ENCODE peak calls at places on chromosomes 12 and 14, in seven cellular contexts. J, Z, C, T, S, D and H are unnamed samples. For H3K27me3, the result is how much of the 10 kb centered on the place peaks cover.

GRCh38 chr14:57326253-57326652 is 57.5 kb downstream of the AP5M1 start:
- DNase-seq in C (no peak), Z (no peak), S (no peak), T (no peak), D (no peak), J (no peak), H (no peak)

GRCh38 chr12:109386079-109386473 is 38.4 kb downstream of the MYO1H start:
- DNase-seq in J (no peak), S (no peak), Z (no peak), T (no peak), C (no peak), D (no peak), H (no peak)

GRCh38 chr12:89882757-89883156 is 174.1 kb upstream of the ATP2B1 start:
- DNase-seq in Z (no peak), C (no peak), T (no peak), J (no peak), D (no peak), S (no peak), H (no peak)

GRCh38 chr14:65095633-65096205 is 6.6 kb downstream of the MAX start:
- DNase-seq in Z (peak), T (no peak), D (no peak), C (no peak), S (peak), J (peak), H (no peak)

GRCh38 chr12:58966939-58967338 is 46.6 kb upstream of the LRIG3 start:
- DNase-seq in C (no peak), J (no peak), Z (peak), S (no peak), D (no peak), T (no peak), H (no peak)

GRCh38 chr14:55734731-55735130 is 154.7 kb downstream of the KTN1 start:
- DNase-seq in Z (no peak), D (no peak), T (no peak), C (no peak), J (no peak), S (no peak), H (no peak)

GRCh38 chr14:74235017-74235416 is 4.2 kb upstream of the VSX2 start:
- DNase-seq in T (no peak), D (no peak), Z (no peak), J (no peak), C (no peak), S (no peak), H (no peak)

GRCh38 chr14:65565948-65566347 is 153.4 kb downstream of the FUT8 start:
- DNase-seq in Z (no peak), J (no peak), T (no peak), D (no peak), C (no peak), S (no peak), H (no peak)

GRCh38 chr14:57823015-57823660 is 42.8 kb downstream of the SLC35F4 start:
- DNase-seq in C (no peak), D (no peak), Z (no peak), S (no peak), J (no peak), T (no peak), H (no peak)

GRCh38 chr12:45583011-45583657 is 146.4 kb upstream of the ARID2 start:
- DNase-seq in S (peak), D (no peak), T (no peak), C (no peak), Z (no peak), J (no peak), H (no peak)

GRCh38 chr14:96502621-96503251 is 554 bp downstream of the PAPOLA start:
- DNase-seq in J (peak), Z (peak), S (peak), C (no peak), D (no peak), T (peak), H (no peak)

GRCh38 chr12:112046003-112046402 is 32.8 kb downstream of the ERP29 start:
- DNase-seq in S (no peak), J (peak), Z (no peak), C (no peak), T (no peak), D (no peak), H (no peak)

GRCh38 chr14:23487216-23487615 is 17.7 kb downstream of the NGDN start:
- DNase-seq in J (no peak), T (no peak), S (no peak), D (no peak), C (no peak), Z (no peak), H (no peak)

GRCh38 chr14:104335176-104335575 is 196.8 kb downstream of the KIF26A start:
- DNase-seq in J (no peak), T (no peak), Z (no peak), S (no peak), D (no peak), C (no peak), H (no peak)

DNA sequence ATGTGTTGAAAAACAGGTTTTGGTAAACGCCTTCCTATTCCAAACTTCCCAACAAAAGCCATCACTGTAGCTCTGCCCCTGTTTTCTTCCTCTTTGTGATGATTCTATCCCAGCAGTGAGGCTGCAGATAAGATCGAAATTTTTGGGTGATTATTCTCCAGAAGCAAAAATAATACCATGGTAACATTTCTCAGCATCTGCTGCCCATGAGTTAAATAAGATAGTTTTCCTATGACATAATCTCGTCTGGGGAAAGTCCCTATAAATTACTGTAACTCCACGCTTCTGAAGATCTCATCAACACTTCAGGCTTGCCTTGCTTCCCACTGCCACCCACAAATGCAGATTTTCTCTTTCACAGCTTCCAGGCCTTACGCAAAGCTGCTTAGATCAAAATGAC is 24.5 kb upstream of the PTPRB start:
- DNase-seq in T (no peak), S (no peak), C (no peak), J (no peak), Z (peak), D (no peak), H (no peak)
- H3K4me3 ChIP-seq in T (no peak), S (no peak), C (no peak), J (no peak), Z (no peak), D (no peak), H (no peak)

GRCh38 chr12:57479043-57479375 is 657 bp downstream of the ARHGAP9 start:
- DNase-seq in T (no peak), D (no peak), Z (no peak), J (no peak), S (no peak), C (no peak), H (no peak)

GRCh38 chr12:57481671-57482070 is 2.0 kb upstream of the ARHGAP9 start:
- DNase-seq in T (no peak), C (no peak), D (no peak), J (no peak), S (no peak), Z (no peak), H (no peak)

GRCh38 chr12:57477710-57478681 is 1.7 kb downstream of the ARHGAP9 start:
- DNase-seq in J (no peak), T (no peak), Z (no peak), S (no peak), C (peak), D (peak), H (peak)

GRCh38 chr12:57476993-57477709 is 2.5 kb downstream of the ARHGAP9 start:
- DNase-seq in D (no peak), C (peak), J (no peak), S (no peak), T (no peak), Z (no peak), H (peak)

DNA sequence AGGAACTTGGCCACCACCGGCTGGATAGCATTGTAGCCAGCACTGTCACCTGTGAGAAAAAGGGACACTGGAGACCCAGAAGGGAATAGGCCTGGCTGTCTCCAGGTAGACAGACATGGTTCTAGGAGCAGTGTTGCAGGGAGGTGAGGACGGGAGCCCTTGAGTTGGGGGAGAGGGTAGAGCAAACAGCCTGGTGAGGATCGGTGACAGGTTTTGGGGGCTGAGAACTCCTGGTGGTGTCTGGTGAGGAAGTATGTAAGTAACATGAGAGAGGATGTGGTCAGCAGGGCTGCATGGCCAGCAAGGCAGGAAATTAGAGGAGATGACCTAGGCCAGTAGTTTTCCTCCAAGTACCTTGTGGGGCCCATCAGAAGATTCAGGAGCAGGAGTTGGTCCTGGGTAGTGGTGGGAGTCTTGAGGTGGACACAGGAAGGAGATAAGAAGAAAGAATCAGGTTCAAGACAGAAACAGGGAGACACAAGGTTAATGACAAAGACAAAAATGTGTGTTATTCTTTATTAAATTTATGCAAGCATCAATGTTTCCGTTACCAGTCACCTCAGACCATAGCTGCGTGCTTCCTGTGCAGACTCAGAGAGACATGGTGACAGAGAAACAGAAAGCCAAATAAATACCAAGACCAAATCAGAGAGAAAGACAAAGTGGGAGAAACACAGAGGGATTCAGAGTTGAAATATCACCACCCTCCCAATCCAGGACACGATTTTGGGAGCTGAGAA is at the start of gene ARHGAP9:
- DNase-seq in C (peak), S (no peak), Z (no peak), T (no peak), D (no peak), J (no peak), H (peak)
- H3K27me3 ChIP-seq in C (under half), S (under half), Z (under half), T (half or more), D (under half), J (under half), H (under half)

GRCh38 chr12:119363490-119363889 is 29.0 kb downstream of the CCDC60 start:
- DNase-seq in J (no peak), Z (no peak), C (no peak), D (no peak), S (no peak), T (no peak), H (no peak)
- H3K4me3 ChIP-seq in J (no peak), Z (no peak), C (no peak), D (no peak), S (no peak), T (no peak), H (no peak)

GRCh38 chr14:99822166-99822527 is 28.9 kb downstream of the EML1 start:
- DNase-seq in D (no peak), T (no peak), S (no peak), Z (peak), J (no peak), C (no peak), H (no peak)
- H3K27me3 ChIP-seq in D (under half), T (under half), S (under half), Z (under half), J (under half), C (under half), H (under half)

DNA sequence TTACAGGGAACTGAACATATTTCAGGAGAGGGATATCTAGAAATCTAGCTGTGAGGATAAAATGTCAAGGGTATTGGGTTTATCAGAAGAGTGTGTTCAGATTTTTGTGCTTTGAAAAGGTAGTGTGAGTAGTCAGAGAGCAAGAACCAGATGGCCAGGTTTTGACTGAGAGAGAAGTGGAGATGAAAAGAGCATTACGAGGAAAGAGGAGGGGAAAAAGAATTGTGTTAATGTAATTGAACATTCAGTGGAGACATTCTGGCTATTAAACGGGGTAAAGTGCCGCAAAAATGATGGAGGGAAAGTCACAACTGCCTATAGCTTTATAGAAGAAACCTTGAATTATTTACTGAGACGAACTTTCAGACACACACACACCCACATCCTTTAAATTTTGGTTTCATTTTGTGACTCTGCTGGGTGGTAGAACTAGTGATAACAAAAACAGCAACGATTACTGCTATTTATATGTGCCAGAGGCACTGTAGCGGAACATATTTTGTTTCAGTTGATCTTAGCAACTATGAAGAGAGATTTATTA is 213.6 kb downstream of the ERC1 start:
- DNase-seq in S (no peak), D (no peak), Z (peak), J (no peak), C (peak), T (no peak), H (no peak)
- H3K4me3 ChIP-seq in S (no peak), D (peak), Z (peak), J (no peak), C (peak), T (no peak), H (peak)

GRCh38 chr12:80713419-80713818 is 3.3 kb upstream of the MYF5 start:
- DNase-seq in C (no peak), T (no peak), D (no peak), J (no peak), S (no peak), Z (no peak), H (no peak)

GRCh38 chr12:80709811-80710726 is 2.6 kb downstream of the MYF6 start:
- DNase-seq in Z (no peak), S (peak), J (no peak), D (no peak), C (no peak), T (peak), H (no peak)

GRCh38 chr12:80710727-80711066 is 3.3 kb downstream of the MYF6 start:
- DNase-seq in T (no peak), C (no peak), S (no peak), Z (no peak), J (no peak), D (no peak), H (no peak)

GRCh38 chr12:80712866-80713265 is 3.8 kb upstream of the MYF5 start:
- DNase-seq in Z (no peak), S (no peak), D (no peak), T (no peak), C (no peak), J (no peak), H (no peak)

GRCh38 chr12:80711866-80712265 is 4.4 kb downstream of the MYF6 start:
- DNase-seq in D (no peak), C (no peak), J (no peak), S (no peak), Z (peak), T (no peak), H (no peak)
- H3K27me3 ChIP-seq in D (under half), C (under half), J (under half), S (under half), Z (under half), T (half or more), H (under half)